ENCODE peak calls at places on chromosomes 2 and 18, in ten cellular contexts. A is adrenal gland, O is fibroblast of mammary gland, P is lower leg skin, U is astrocyte of the spinal cord, N is suprapubic skin, H is fibroblast of lung, B is H1, Q is upper lobe of right lung, Z is keratinocyte. D is an unnamed sample.

GRCh38 chr18:10041180-10041579 is 127.4 kb downstream of the VAPA start:
- DNase-seq in A (peak; percentile 44), O (peak; percentile 83), P (peak; percentile 80), U (peak; percentile 55), N (no peak), H (no peak), B (no peak), Q (no peak), Z (no peak), D (no peak)

GRCh38 chr2:64474200-64474630 is 20.3 kb downstream of the LGALSL start:
- DNase-seq in A (no peak), O (no peak), P (no peak), U (no peak), N (no peak), H (no peak), B (no peak), Q (no peak), Z (no peak), D (no peak)

GRCh38 chr2:212359425-212360067 is 179.1 kb downstream of the ERBB4 start:
- DNase-seq in A (no peak), O (no peak), P (no peak), U (no peak), N (no peak), H (no peak), B (no peak), Q (no peak), Z (no peak), D (no peak)

GRCh38 chr2:9813312-9814128 is 29.8 kb upstream of the TAF1B start:
- DNase-seq in A (peak; percentile 60), O (peak; percentile 58), P (peak; percentile 96), U (peak; percentile 48), N (no peak), H (peak; percentile 38), B (peak; percentile 66), Q (peak; percentile 84), Z (no peak), D (peak; percentile 31)

GRCh38 chr2:33782395-33783239 is 183.5 kb upstream of the FAM98A start:
- DNase-seq in A (no peak), O (no peak), P (no peak), U (no peak), N (no peak), H (no peak), B (no peak), Q (no peak), Z (no peak), D (no peak)

GRCh38 chr18:36468161-36468560 is 170.6 kb downstream of the FHOD3 start:
- DNase-seq in A (peak; percentile 50), O (no peak), P (no peak), U (no peak), N (no peak), H (no peak), B (no peak), Q (no peak), Z (no peak), D (no peak)

GRCh38 chr2:64987963-64988419 is 1.2 kb upstream of the SLC1A4 start:
- DNase-seq in A (no peak), O (peak; percentile 92), P (no peak), U (no peak), N (no peak), H (no peak), B (no peak), Q (no peak), Z (no peak), D (peak; percentile 87)

GRCh38 chr2:168525020-168525419 is 68.9 kb downstream of the CERS6 start:
- DNase-seq in A (no peak), O (no peak), P (no peak), U (no peak), N (no peak), H (no peak), B (no peak), Q (no peak), Z (peak; percentile 89), D (no peak)

GRCh38 chr2:105143467-105144127 is 97.9 kb upstream of the GPR45 start:
- DNase-seq in A (no peak), O (no peak), P (no peak), U (no peak), N (no peak), H (peak; percentile 50), B (no peak), Q (no peak), Z (peak; percentile 11), D (no peak)

GRCh38 chr2:238160206-238161129 is 1.7 kb downstream of the ERFE start:
- DNase-seq in A (no peak), O (no peak), P (no peak), U (no peak), N (peak; percentile 59), H (no peak), B (peak; percentile 15), Q (peak; percentile 57), Z (no peak), D (no peak)

GRCh38 chr2:83196225-83196624 is 1262.9 kb downstream of the SUCLG1 start:
- DNase-seq in A (no peak), O (peak; percentile 7), P (no peak), U (peak; percentile 44), N (no peak), H (peak; percentile 6), B (no peak), Q (no peak), Z (no peak), D (peak; percentile 23)

GRCh38 chr18:48300463-48300961 is 108.7 kb downstream of the ZBTB7C start:
- DNase-seq in A (peak; percentile 45), O (no peak), P (peak; percentile 82), U (no peak), N (peak; percentile 56), H (no peak), B (no peak), Q (peak; percentile 60), Z (no peak), D (no peak)

DNA sequence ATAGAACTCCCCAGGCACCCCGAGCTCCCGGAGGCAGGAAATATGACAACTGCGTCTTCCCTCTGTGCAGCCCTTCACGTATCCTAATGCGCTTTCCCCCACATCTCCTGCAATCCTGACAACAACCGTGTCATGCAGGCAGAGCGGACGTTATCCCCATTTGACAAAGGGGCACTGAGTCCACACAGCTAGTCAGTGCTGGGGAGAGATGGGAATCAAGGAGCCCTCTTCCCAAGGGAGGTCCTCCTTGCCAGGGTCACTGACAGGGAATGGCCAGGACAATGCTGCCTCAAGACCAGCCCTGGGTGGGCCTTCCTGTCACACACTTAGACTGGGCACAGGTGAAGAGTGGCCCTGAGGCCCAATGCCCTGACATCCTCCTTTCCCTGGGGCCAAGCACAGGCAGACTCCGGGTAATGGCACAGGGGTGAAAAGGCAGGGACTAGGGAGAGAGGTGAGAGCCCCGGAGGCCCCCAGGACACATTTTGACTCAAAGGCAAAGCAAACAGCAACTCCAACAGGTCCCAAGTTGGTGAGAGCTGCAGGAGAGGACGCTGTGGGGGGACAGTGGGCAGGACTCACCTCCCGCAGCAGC is 2.2 kb downstream of the ADCY3 start:
- DNase-seq in A (no peak), O (no peak), P (no peak), U (no peak), N (peak; percentile 48), H (no peak), B (no peak), Q (no peak), Z (no peak), D (no peak)
- H3K4me3 ChIP-seq in A (no peak overlapping the region), O (no peak overlapping the region), P (no peak overlapping the region), U (no peak overlapping the region), N (peak overlapping the region; percentile 70), H (no peak overlapping the region), B (no peak overlapping the region), Q (peak overlapping the region; percentile 51), Z (no peak overlapping the region), D (no peak overlapping the region)

GRCh38 chr2:885230-886071 is 65.2 kb upstream of the SNTG2 start:
- DNase-seq in A (no peak), O (no peak), P (no peak), U (no peak), N (no peak), H (no peak), B (no peak), Q (peak; percentile 44), Z (no peak), D (no peak)

GRCh38 chr2:888211-888801 is 62.3 kb upstream of the SNTG2 start:
- DNase-seq in A (peak; percentile 67), O (peak; percentile 1), P (no peak), U (no peak), N (no peak), H (no peak), B (no peak), Q (peak; percentile 49), Z (no peak), D (no peak)

GRCh38 chr2:884027-884748 is 66.5 kb upstream of the SNTG2 start:
- DNase-seq in A (no peak), O (no peak), P (no peak), U (no peak), N (no peak), H (no peak), B (no peak), Q (no peak), Z (no peak), D (no peak)

GRCh38 chr2:887639-888038 is 63.0 kb upstream of the SNTG2 start:
- DNase-seq in A (no peak), O (no peak), P (no peak), U (no peak), N (no peak), H (no peak), B (no peak), Q (no peak), Z (no peak), D (no peak)

GRCh38 chr2:886072-887022 is 64.3 kb upstream of the SNTG2 start:
- DNase-seq in A (no peak), O (no peak), P (no peak), U (no peak), N (no peak), H (no peak), B (no peak), Q (peak; percentile 38), Z (no peak), D (no peak)
- TF ChIP-seq CTCF in A (no peak), O (no peak), P (no peak), U (no peak), N (no peak), H (no peak), B (no peak), Q (no peak), Z (no peak), D (no peak)

DNA sequence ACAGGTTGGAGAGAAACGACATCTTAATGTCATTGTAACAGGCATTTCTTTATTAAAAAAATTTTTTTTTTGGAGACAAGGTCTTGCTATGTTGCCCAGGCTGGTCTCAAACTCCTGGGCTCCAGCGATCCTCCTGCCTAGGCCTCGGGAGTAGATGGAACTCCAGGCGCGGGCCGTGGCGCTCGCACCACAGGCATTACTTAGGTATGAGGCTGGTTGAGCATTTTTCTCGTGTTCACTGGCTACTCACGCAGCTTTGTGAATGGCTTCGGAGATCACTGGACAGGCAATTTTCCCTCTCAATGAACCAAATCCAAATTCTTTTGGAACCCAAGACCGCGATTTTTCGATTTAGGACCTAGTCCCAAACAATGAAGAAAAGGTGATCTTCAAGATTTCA is 800 bp upstream of the TCF7L1 start:
- DNase-seq in A (no peak), O (no peak), P (no peak), U (no peak), N (no peak), H (peak; percentile 58), B (no peak), Q (no peak), Z (no peak), D (no peak)
- H3K4me3 ChIP-seq in A (no peak overlapping the region), O (peak overlapping the region; percentile 59), P (peak overlapping the region; percentile 42), U (peak overlapping the region; percentile 62), N (peak overlapping the region; percentile 72), H (peak overlapping the region; percentile 75), B (peak overlapping the region; percentile 61), Q (peak overlapping the region; percentile 64), Z (peak overlapping the region; percentile 67), D (peak overlapping the region; percentile 68)

DNA sequence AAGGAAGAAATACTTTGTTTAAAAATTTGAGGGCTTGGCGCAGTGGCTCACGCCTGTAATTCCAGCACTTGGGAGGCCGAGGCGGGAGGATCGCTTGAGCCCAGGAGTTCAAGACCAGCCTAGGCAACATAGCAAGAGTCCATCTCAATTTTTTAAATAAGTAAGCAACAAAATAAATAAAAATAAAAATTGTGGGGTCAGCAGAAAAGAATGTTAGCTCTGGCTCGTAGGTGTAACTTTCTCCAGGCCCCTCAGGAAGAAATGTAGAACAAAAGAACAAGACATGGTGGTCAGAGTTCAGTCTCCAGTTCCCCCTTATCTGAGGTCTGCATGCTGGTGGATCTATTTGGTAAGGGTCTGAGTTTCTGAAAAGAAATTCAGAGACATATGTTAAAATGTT is 20.4 kb upstream of the PDCL3 start:
- DNase-seq in A (no peak), O (no peak), P (no peak), U (no peak), N (no peak), H (no peak), B (no peak), Q (no peak), Z (no peak), D (no peak)
- TF ChIP-seq CTCF in A (no peak), O (no peak), P (no peak), U (no peak), N (no peak), H (no peak), B (no peak), Q (no peak), Z (no peak), D (no peak)